ENCODE peak calls at places on chromosomes 12 and 14, in five cellular contexts. One of them, this sample, is unnamed.

GRCh38 chr12:87439990-87440827 is 589.0 kb downstream of the C12orf50 start:
- ATAC-seq in upper lobe of left lung: peak
- ATAC-seq in K562: no peak
- ATAC-seq in right cardiac atrium: no peak
- ATAC-seq in psoas muscle: no peak
- ATAC-seq in this sample: no peak

GRCh38 chr12:92558806-92559205 is 144.0 kb upstream of the PLEKHG7 start:
- ATAC-seq in upper lobe of left lung: no peak
- ATAC-seq in psoas muscle: no peak
- ATAC-seq in right cardiac atrium: peak
- ATAC-seq in K562: no peak
- ATAC-seq in this sample: no peak

GRCh38 chr14:76253111-76253510 is 101.4 kb downstream of the GPATCH2L start:
- ATAC-seq in upper lobe of left lung: no peak
- ATAC-seq in K562: no peak
- ATAC-seq in right cardiac atrium: no peak
- ATAC-seq in psoas muscle: no peak
- ATAC-seq in this sample: no peak

GRCh38 chr12:5694759-5695409 is 250.2 kb downstream of the ANO2 start:
- ATAC-seq in right cardiac atrium: no peak
- ATAC-seq in psoas muscle: no peak
- ATAC-seq in upper lobe of left lung: peak
- ATAC-seq in K562: no peak
- ATAC-seq in this sample: no peak

GRCh38 chr14:90777830-90778467 is 38.3 kb downstream of the TTC7B start:
- ATAC-seq in right cardiac atrium: no peak
- ATAC-seq in psoas muscle: no peak
- ATAC-seq in upper lobe of left lung: peak
- ATAC-seq in K562: peak
- ATAC-seq in this sample: no peak

GRCh38 chr12:53211476-53212381 is 4.7 kb upstream of the ITGB7 start:
- ATAC-seq in psoas muscle: no peak
- ATAC-seq in right cardiac atrium: no peak
- ATAC-seq in K562: peak
- ATAC-seq in upper lobe of left lung: no peak
- ATAC-seq in this sample: no peak

GRCh38 chr12:131559517-131560516 is 151.1 kb upstream of the SFSWAP start:
- ATAC-seq in right cardiac atrium: no peak
- ATAC-seq in K562: peak
- ATAC-seq in psoas muscle: no peak
- ATAC-seq in upper lobe of left lung: no peak
- ATAC-seq in this sample: no peak

GRCh38 chr12:49288412-49288853 is 6.5 kb upstream of the PRPH start:
- ATAC-seq in psoas muscle: no peak
- ATAC-seq in right cardiac atrium: no peak
- ATAC-seq in upper lobe of left lung: peak
- ATAC-seq in K562: peak
- ATAC-seq in this sample: peak

GRCh38 chr12:59459966-59460365 is 135.9 kb upstream of the SLC16A7 start:
- ATAC-seq in upper lobe of left lung: no peak
- ATAC-seq in psoas muscle: no peak
- ATAC-seq in K562: no peak
- ATAC-seq in right cardiac atrium: no peak
- ATAC-seq in this sample: no peak

GRCh38 chr12:75960086-75960910 is 71.3 kb downstream of the PHLDA1 start:
- ATAC-seq in upper lobe of left lung: no peak
- ATAC-seq in psoas muscle: no peak
- ATAC-seq in right cardiac atrium: no peak
- ATAC-seq in K562: no peak
- ATAC-seq in this sample: no peak

GRCh38 chr12:54977857-54978256 is 6.7 kb downstream of the TESPA1 start:
- ATAC-seq in right cardiac atrium: no peak
- ATAC-seq in K562: peak
- ATAC-seq in psoas muscle: no peak
- ATAC-seq in upper lobe of left lung: no peak
- ATAC-seq in this sample: no peak

GRCh38 chr12:49375406-49375805 is 8.1 kb downstream of the SPATS2 start:
- ATAC-seq in upper lobe of left lung: no peak
- ATAC-seq in K562: no peak
- ATAC-seq in psoas muscle: no peak
- ATAC-seq in right cardiac atrium: no peak
- ATAC-seq in this sample: no peak

GRCh38 chr14:22537436-22538310 is 51.4 kb downstream of the DAD1 start:
- ATAC-seq in psoas muscle: no peak
- ATAC-seq in upper lobe of left lung: no peak
- ATAC-seq in K562: peak
- ATAC-seq in right cardiac atrium: peak
- ATAC-seq in this sample: no peak

GRCh38 chr14:77000340-77001235 is 27.9 kb downstream of the IRF2BPL start:
- ATAC-seq in psoas muscle: peak
- ATAC-seq in upper lobe of left lung: peak
- ATAC-seq in K562: peak
- ATAC-seq in right cardiac atrium: peak
- ATAC-seq in this sample: peak

GRCh38 chr14:102675396-102675795 is 82.9 kb downstream of the RCOR1 start:
- ATAC-seq in right cardiac atrium: no peak
- ATAC-seq in psoas muscle: no peak
- ATAC-seq in K562: no peak
- ATAC-seq in upper lobe of left lung: no peak
- ATAC-seq in this sample: no peak

GRCh38 chr12:3168223-3168770 is 91.1 kb downstream of the TSPAN9 start:
- ATAC-seq in psoas muscle: no peak
- ATAC-seq in right cardiac atrium: no peak
- ATAC-seq in K562: no peak
- ATAC-seq in upper lobe of left lung: no peak
- ATAC-seq in this sample: no peak

GRCh38 chr12:57844725-57845477 is 1.6 kb downstream of the CTDSP2 start:
- ATAC-seq in psoas muscle: peak
- ATAC-seq in right cardiac atrium: peak
- ATAC-seq in upper lobe of left lung: peak
- ATAC-seq in K562: peak
- ATAC-seq in this sample: no peak

GRCh38 chr14:58444627-58445026 is 17.1 kb downstream of the KIAA0586 start:
- ATAC-seq in psoas muscle: no peak
- ATAC-seq in right cardiac atrium: no peak
- ATAC-seq in K562: no peak
- ATAC-seq in upper lobe of left lung: peak
- ATAC-seq in this sample: no peak

GRCh38 chr14:59510957-59511356 is 26.6 kb downstream of the JKAMP start:
- ATAC-seq in K562: no peak
- ATAC-seq in psoas muscle: no peak
- ATAC-seq in upper lobe of left lung: no peak
- ATAC-seq in right cardiac atrium: no peak
- ATAC-seq in this sample: no peak

GRCh38 chr14:60648169-60648933 is 926 bp downstream of the SIX1 start:
- ATAC-seq in K562: peak
- ATAC-seq in right cardiac atrium: no peak
- ATAC-seq in upper lobe of left lung: peak
- ATAC-seq in psoas muscle: peak
- ATAC-seq in this sample: no peak

GRCh38 chr14:50954811-50955372 is 10.6 kb upstream of the PYGL start:
- ATAC-seq in upper lobe of left lung: peak
- ATAC-seq in psoas muscle: peak
- ATAC-seq in right cardiac atrium: peak
- ATAC-seq in K562: peak
- ATAC-seq in this sample: peak

GRCh38 chr12:90038290-90038689 is 329.7 kb upstream of the ATP2B1 start:
- ATAC-seq in psoas muscle: no peak
- ATAC-seq in right cardiac atrium: no peak
- ATAC-seq in K562: no peak
- ATAC-seq in upper lobe of left lung: no peak
- ATAC-seq in this sample: no peak

This sample was measured in stimulated activated memory B cell treated with anti-CD40 and anti-IgM and Interleukin-4, amounts not matched to agents 10 μg/mL and 1 μg/mL and 100 μg/mL, for 72 hours.